ENCODE peak calls at places on chromosomes 6 and 20, in nine cellular contexts. One of them, this sample, is unnamed.

GRCh38 chr6:101434601-101435000 is 41.1 kb downstream of the GRIK2 start:
- DNase-seq in astrocyte of the spinal cord: no peak
- DNase-seq in ascending aorta: no peak
- DNase-seq in adrenal gland: no peak
- DNase-seq in omental fat pad: no peak
- DNase-seq in CD8-positive, alpha-beta T cell: no peak
- DNase-seq in left ventricle myocardium inferior: no peak
- DNase-seq in neural crest cell: no peak
- DNase-seq in fibroblast of the aortic adventitia: no peak
- DNase-seq in this sample: no peak

GRCh38 chr6:139436521-139437348 is 62.3 kb upstream of the CITED2 start:
- DNase-seq in astrocyte of the spinal cord: peak
- DNase-seq in ascending aorta: no peak
- DNase-seq in adrenal gland: no peak
- DNase-seq in omental fat pad: no peak
- DNase-seq in CD8-positive, alpha-beta T cell: no peak
- DNase-seq in left ventricle myocardium inferior: no peak
- DNase-seq in neural crest cell: no peak
- DNase-seq in fibroblast of the aortic adventitia: no peak
- DNase-seq in this sample: no peak

GRCh38 chr20:44188752-44189151 is 1.8 kb upstream of the JPH2 start:
- DNase-seq in astrocyte of the spinal cord: no peak
- DNase-seq in ascending aorta: no peak
- DNase-seq in adrenal gland: no peak
- DNase-seq in omental fat pad: no peak
- DNase-seq in CD8-positive, alpha-beta T cell: no peak
- DNase-seq in left ventricle myocardium inferior: no peak
- DNase-seq in neural crest cell: no peak
- DNase-seq in fibroblast of the aortic adventitia: no peak
- DNase-seq in this sample: no peak

GRCh38 chr20:40815156-40816038 is 126.4 kb upstream of the MAFB start:
- DNase-seq in astrocyte of the spinal cord: no peak
- DNase-seq in ascending aorta: no peak
- DNase-seq in adrenal gland: no peak
- DNase-seq in omental fat pad: no peak
- DNase-seq in CD8-positive, alpha-beta T cell: no peak
- DNase-seq in left ventricle myocardium inferior: no peak
- DNase-seq in neural crest cell: no peak
- DNase-seq in fibroblast of the aortic adventitia: no peak
- DNase-seq in this sample: no peak

GRCh38 chr6:63352587-63353281 is 33.0 kb upstream of the LGSN start:
- DNase-seq in astrocyte of the spinal cord: peak
- DNase-seq in ascending aorta: no peak
- DNase-seq in adrenal gland: peak
- DNase-seq in omental fat pad: no peak
- DNase-seq in CD8-positive, alpha-beta T cell: no peak
- DNase-seq in left ventricle myocardium inferior: no peak
- DNase-seq in neural crest cell: peak
- DNase-seq in fibroblast of the aortic adventitia: peak
- DNase-seq in this sample: no peak

GRCh38 chr6:41546475-41546865 is 289 bp downstream of the FOXP4 start:
- DNase-seq in astrocyte of the spinal cord: no peak
- DNase-seq in ascending aorta: no peak
- DNase-seq in adrenal gland: no peak
- DNase-seq in omental fat pad: no peak
- DNase-seq in CD8-positive, alpha-beta T cell: no peak
- DNase-seq in left ventricle myocardium inferior: no peak
- DNase-seq in neural crest cell: no peak
- DNase-seq in fibroblast of the aortic adventitia: peak
- DNase-seq in this sample: no peak

GRCh38 chr6:41929918-41930317 is 8.6 kb downstream of the BYSL start:
- DNase-seq in astrocyte of the spinal cord: no peak
- DNase-seq in ascending aorta: no peak
- DNase-seq in adrenal gland: no peak
- DNase-seq in omental fat pad: no peak
- DNase-seq in CD8-positive, alpha-beta T cell: no peak
- DNase-seq in left ventricle myocardium inferior: no peak
- DNase-seq in neural crest cell: no peak
- DNase-seq in fibroblast of the aortic adventitia: no peak
- DNase-seq in this sample: no peak

GRCh38 chr6:82875573-82876185 is 190.0 kb downstream of the UBE3D start:
- DNase-seq in astrocyte of the spinal cord: peak
- DNase-seq in ascending aorta: no peak
- DNase-seq in adrenal gland: no peak
- DNase-seq in omental fat pad: no peak
- DNase-seq in CD8-positive, alpha-beta T cell: no peak
- DNase-seq in left ventricle myocardium inferior: no peak
- DNase-seq in neural crest cell: no peak
- DNase-seq in fibroblast of the aortic adventitia: peak
- DNase-seq in this sample: no peak

GRCh38 chr6:27601668-27602254 is 128.9 kb upstream of the ZNF184 start:
- DNase-seq in astrocyte of the spinal cord: no peak
- DNase-seq in ascending aorta: no peak
- DNase-seq in adrenal gland: no peak
- DNase-seq in omental fat pad: no peak
- DNase-seq in CD8-positive, alpha-beta T cell: no peak
- DNase-seq in left ventricle myocardium inferior: no peak
- DNase-seq in neural crest cell: no peak
- DNase-seq in fibroblast of the aortic adventitia: no peak
- DNase-seq in this sample: no peak

GRCh38 chr6:150320450-150320849 is 48.4 kb upstream of the IYD start:
- DNase-seq in astrocyte of the spinal cord: peak
- DNase-seq in ascending aorta: no peak
- DNase-seq in adrenal gland: peak
- DNase-seq in omental fat pad: no peak
- DNase-seq in CD8-positive, alpha-beta T cell: no peak
- DNase-seq in left ventricle myocardium inferior: peak
- DNase-seq in neural crest cell: no peak
- DNase-seq in fibroblast of the aortic adventitia: peak
- DNase-seq in this sample: no peak

DNA sequence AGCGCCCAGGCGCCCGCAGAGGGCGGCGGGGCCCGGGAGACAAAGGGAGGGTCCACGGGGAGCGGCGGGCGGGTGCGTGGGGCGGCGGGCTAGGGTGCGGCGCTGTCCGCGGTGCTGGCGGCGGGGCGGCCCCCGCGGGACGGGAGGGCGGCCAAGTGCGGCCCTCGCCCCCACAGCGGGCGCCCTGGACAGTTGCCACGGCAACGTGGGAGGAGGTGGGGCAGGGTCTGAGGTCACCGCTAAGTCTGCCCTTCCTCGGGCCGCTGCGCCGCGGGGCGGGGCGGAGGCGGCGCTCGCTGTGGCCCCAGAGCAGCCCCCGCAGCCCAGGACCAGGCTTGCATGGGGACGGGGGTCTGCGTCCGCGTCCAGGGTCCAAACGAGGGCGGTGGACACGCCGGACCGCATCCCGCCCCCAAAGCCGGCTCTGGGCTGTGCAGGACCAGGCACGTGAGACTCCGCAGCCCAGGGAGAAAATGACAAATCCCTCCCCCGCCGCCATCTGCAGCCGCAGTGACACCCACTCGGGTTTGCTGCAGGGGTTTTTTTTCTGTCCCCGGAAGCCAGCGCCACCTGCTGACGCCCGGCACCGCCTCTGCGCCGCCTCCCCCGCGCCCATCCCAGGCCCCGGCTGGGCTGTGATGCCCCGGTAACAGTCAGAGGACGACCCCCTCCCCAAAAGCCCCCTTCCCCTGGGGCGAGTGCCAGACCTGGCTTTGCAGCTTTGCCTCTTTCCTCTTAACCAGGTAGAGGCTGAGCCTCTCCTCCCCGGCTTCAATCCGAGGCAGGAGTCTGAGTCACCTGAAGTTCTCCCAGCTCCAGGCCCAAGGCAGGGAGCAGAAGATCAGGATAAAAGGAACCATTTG is 36.8 kb downstream of the YTHDF1 start:
- DNase-seq in astrocyte of the spinal cord: no peak
- DNase-seq in ascending aorta: no peak
- DNase-seq in adrenal gland: peak
- DNase-seq in omental fat pad: no peak
- DNase-seq in CD8-positive, alpha-beta T cell: peak
- DNase-seq in left ventricle myocardium inferior: peak
- DNase-seq in neural crest cell: peak
- DNase-seq in fibroblast of the aortic adventitia: no peak
- DNase-seq in this sample: peak
- TF ChIP-seq CTCF in astrocyte of the spinal cord: peak
- TF ChIP-seq CTCF in ascending aorta: peak
- TF ChIP-seq CTCF in adrenal gland: peak
- TF ChIP-seq CTCF in omental fat pad: no peak
- TF ChIP-seq CTCF in CD8-positive, alpha-beta T cell: peak
- TF ChIP-seq CTCF in left ventricle myocardium inferior: peak
- TF ChIP-seq CTCF in neural crest cell: peak
- TF ChIP-seq CTCF in fibroblast of the aortic adventitia: peak
- TF ChIP-seq CTCF in this sample: peak

DNA sequence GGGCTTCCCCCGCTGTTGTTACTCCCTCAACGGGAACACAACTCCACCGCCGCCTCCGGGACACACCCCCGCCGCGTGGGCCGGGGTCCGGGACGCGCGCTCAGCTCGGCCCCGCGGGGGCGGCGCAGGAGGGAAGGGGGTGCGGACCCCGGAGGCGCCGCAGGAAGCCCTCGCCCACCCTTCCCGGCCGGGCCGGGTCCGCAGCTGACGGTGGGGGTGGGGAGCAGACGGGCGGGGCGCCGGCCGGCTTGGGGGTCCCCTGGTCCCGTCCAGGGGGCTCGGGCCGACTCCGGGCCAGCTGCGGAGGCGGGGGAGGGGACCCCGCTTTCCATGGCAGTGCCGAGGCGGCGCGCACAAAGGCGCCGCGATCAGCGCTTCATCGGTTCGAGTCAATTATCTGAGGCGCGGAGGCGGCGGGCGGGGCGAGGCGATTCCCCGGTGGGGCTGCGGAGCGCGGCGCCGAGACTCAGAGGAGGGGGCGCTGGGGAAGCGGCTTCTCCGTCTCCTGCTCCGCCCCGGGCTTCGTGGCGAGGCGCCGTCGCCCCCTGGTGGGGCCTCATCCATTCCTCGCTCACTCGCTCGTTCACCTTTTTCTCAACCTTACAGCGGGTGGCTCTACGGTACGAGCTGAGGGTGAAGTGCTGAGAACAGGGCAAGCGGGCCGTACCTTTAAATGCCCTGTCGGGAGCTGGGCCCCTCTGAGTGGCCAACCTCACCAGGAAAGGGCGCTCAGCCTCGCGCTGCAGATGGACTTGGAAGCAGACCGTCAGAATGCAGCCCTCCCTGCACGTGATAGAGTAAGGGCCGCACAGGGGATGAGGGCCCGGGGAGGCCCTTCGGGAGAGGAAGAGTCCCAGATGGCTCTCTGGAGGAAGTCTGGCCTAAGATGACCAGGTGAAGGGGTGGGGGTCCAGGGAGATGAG is 40.0 kb downstream of the SLC52A3 start:
- DNase-seq in astrocyte of the spinal cord: peak
- DNase-seq in ascending aorta: no peak
- DNase-seq in adrenal gland: peak
- DNase-seq in omental fat pad: no peak
- DNase-seq in CD8-positive, alpha-beta T cell: peak
- DNase-seq in left ventricle myocardium inferior: peak
- DNase-seq in neural crest cell: peak
- DNase-seq in fibroblast of the aortic adventitia: peak
- DNase-seq in this sample: peak
- TF ChIP-seq CTCF in astrocyte of the spinal cord: peak
- TF ChIP-seq CTCF in ascending aorta: no peak
- TF ChIP-seq CTCF in adrenal gland: peak
- TF ChIP-seq CTCF in omental fat pad: no peak
- TF ChIP-seq CTCF in CD8-positive, alpha-beta T cell: peak
- TF ChIP-seq CTCF in left ventricle myocardium inferior: peak
- TF ChIP-seq CTCF in neural crest cell: peak
- TF ChIP-seq CTCF in fibroblast of the aortic adventitia: peak
- TF ChIP-seq CTCF in this sample: peak

DNA sequence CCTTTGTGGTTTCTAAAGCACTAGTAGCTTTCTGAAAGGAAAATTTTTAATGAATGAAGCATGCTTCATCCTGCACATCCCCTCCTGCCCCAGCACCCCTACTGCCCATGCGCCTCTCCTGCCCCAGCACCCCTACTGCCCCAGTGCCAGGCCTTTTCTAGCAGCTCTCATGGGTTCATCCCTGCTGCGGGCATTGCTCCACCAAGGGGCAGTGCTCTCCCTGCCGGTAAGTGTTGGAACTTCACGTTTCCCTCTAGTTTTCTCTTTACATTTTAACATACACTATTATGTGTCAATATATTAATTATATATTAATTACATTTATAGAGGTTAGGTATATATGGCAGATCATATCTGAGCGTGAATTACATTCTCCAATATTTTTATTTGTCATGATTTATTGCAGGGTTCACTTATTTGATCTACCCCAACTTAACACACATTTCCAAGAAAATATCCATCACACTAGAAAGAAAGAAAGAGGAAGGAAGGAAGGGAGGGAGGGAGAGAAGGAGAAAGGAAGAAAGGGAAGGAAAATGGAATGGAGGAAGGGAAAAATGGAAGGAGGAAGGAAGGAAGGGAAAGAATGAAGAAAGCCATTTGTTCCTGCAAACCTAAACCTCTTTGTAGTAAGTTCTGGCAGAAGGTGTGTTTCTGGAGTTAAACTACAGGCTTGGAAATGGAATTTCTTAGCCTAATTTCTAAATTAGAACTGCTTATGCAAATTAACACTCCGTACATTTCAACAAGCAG is 46.8 kb downstream of the CEP43 start:
- DNase-seq in astrocyte of the spinal cord: no peak
- DNase-seq in ascending aorta: no peak
- DNase-seq in adrenal gland: no peak
- DNase-seq in omental fat pad: no peak
- DNase-seq in CD8-positive, alpha-beta T cell: no peak
- DNase-seq in left ventricle myocardium inferior: no peak
- DNase-seq in neural crest cell: no peak
- DNase-seq in fibroblast of the aortic adventitia: no peak
- DNase-seq in this sample: no peak
- TF ChIP-seq CTCF in astrocyte of the spinal cord: no peak
- TF ChIP-seq CTCF in ascending aorta: no peak
- TF ChIP-seq CTCF in adrenal gland: no peak
- TF ChIP-seq CTCF in omental fat pad: no peak
- TF ChIP-seq CTCF in CD8-positive, alpha-beta T cell: no peak
- TF ChIP-seq CTCF in left ventricle myocardium inferior: peak
- TF ChIP-seq CTCF in neural crest cell: peak
- TF ChIP-seq CTCF in fibroblast of the aortic adventitia: peak
- TF ChIP-seq CTCF in this sample: no peak

DNA sequence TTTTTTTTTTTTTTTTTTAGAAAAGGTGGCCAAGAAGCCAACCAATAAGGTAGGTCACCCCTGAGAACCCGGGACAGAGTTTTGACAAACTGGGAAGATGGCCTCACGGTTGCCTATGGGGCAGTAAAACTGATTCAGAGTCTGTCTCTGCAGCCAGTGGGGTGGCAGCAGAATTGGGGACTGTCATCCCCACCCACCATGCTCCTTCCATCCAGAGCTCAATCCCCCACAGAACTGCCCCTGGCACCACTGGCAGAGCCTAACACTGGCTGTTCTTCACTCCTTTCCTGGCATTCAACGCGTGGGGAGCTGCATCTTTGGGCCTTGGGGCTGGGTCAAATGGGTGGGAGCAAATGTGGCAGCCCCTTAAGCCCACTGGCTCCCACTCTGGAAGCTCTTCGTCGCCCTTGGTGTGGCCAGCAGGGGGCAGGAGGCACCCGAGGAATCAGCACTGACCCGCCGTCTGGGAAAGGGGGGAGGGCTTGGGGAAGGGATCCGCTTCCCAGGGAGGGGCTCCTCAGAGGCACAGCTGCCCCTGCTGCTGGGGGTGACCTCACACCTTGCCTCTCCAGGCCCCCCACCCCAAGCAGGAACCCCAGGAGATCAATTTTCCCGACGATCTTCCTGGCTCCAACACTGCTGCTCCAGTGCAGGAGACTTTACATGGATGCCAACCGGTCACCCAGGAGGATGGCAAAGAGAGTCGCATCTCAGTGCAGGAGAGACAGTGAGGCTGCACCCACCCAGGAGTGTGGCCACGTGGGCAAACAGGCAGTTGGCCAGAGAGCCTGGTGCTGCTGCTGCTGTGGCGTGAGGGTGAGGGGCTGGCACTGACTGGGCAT is 10.4 kb downstream of the CD40 start:
- DNase-seq in astrocyte of the spinal cord: no peak
- DNase-seq in ascending aorta: no peak
- DNase-seq in adrenal gland: peak
- DNase-seq in omental fat pad: no peak
- DNase-seq in CD8-positive, alpha-beta T cell: no peak
- DNase-seq in left ventricle myocardium inferior: no peak
- DNase-seq in neural crest cell: peak
- DNase-seq in fibroblast of the aortic adventitia: peak
- DNase-seq in this sample: peak
- TF ChIP-seq CTCF in astrocyte of the spinal cord: peak
- TF ChIP-seq CTCF in ascending aorta: no peak
- TF ChIP-seq CTCF in adrenal gland: peak
- TF ChIP-seq CTCF in omental fat pad: no peak
- TF ChIP-seq CTCF in CD8-positive, alpha-beta T cell: peak
- TF ChIP-seq CTCF in left ventricle myocardium inferior: peak
- TF ChIP-seq CTCF in neural crest cell: peak
- TF ChIP-seq CTCF in fibroblast of the aortic adventitia: peak
- TF ChIP-seq CTCF in this sample: peak

This sample was measured in progenitor cell of endocrine pancreas.